ENCODE peak calls at places on chromosomes 1 and 21, in ten cellular contexts. D is NCI-H1105; U is fibroblast of lung; Z is ELF-1; M is NCI-H748 treated with DMSO at 0.1 percent for 48 hours; Q is RPMI7951; K is WTC11; A is glomerular endothelial cell; Y is breast epithelium; O is activated naive CD4-positive, alpha-beta T cell treated with anti-CD3 and anti-CD28 coated beads, Interleukin-2, amount 10 ng/mL, durations not matched to agents 7 days and 5 days. F is an unnamed sample.
A peak's percentile ranks its signal among the peaks of the same experiment; 100 is the strongest.

GRCh38 chr21:39377444-39378050 is 28.7 kb upstream of the HMGN1 start:
- DNase-seq in D (no peak), U (peak; percentile 7), Z (peak; percentile 38), M (peak; percentile 2), Q (no peak), K (no peak), A (no peak), Y (no peak), O (no peak), F (peak; percentile 12)

GRCh38 chr1:40041466-40041838 is 923 bp downstream of the CAP1 start:
- DNase-seq in D (no peak), U (no peak), Z (no peak), M (no peak), Q (no peak), K (no peak), A (no peak), Y (no peak), O (no peak), F (no peak)

GRCh38 chr21:43322805-43323204 is 104.1 kb downstream of the SIK1 start:
- DNase-seq in D (no peak), U (no peak), Z (no peak), M (no peak), Q (no peak), K (no peak), A (no peak), Y (no peak), O (peak; percentile 31), F (no peak)

GRCh38 chr1:71526824-71527223 is 446.0 kb upstream of the ZRANB2 start:
- DNase-seq in D (no peak), U (no peak), Z (no peak), M (no peak), Q (no peak), K (no peak), A (no peak), Y (no peak), O (no peak), F (no peak)

GRCh38 chr21:20253261-20253660 is 744.9 kb upstream of the NCAM2 start:
- DNase-seq in D (no peak), U (no peak), Z (no peak), M (no peak), Q (no peak), K (no peak), A (no peak), Y (no peak), O (no peak), F (no peak)

GRCh38 chr21:41766883-41767605 is at the start of gene RIPK4:
- DNase-seq in D (peak; percentile 87), U (peak; percentile 36), Z (peak; percentile 69), M (peak; percentile 67), Q (peak; percentile 84), K (peak; percentile 90), A (no peak), Y (peak; percentile 91), O (peak; percentile 73), F (peak; percentile 85)

GRCh38 chr1:19466112-19466561 is 19.2 kb downstream of the CAPZB start:
- DNase-seq in D (no peak), U (no peak), Z (no peak), M (no peak), Q (no peak), K (no peak), A (no peak), Y (no peak), O (no peak), F (no peak)

GRCh38 chr1:205963352-205963751 is 20.1 kb upstream of the SLC26A9 start:
- DNase-seq in D (no peak), U (peak; percentile 89), Z (no peak), M (no peak), Q (peak; percentile 92), K (no peak), A (no peak), Y (no peak), O (no peak), F (no peak)

GRCh38 chr21:22791376-22791775 is 1793.2 kb downstream of the NCAM2 start:
- DNase-seq in D (peak; percentile 96), U (no peak), Z (no peak), M (peak; percentile 46), Q (no peak), K (no peak), A (no peak), Y (no peak), O (no peak), F (peak; percentile 80)

GRCh38 chr1:76510672-76511071 is 356.6 kb upstream of the ST6GALNAC5 start:
- DNase-seq in D (no peak), U (no peak), Z (no peak), M (no peak), Q (no peak), K (no peak), A (no peak), Y (no peak), O (no peak), F (no peak)

GRCh38 chr1:24191860-24192259 is 4.8 kb upstream of the IFNLR1 start:
- DNase-seq in D (no peak), U (peak; percentile 68), Z (no peak), M (no peak), Q (peak; percentile 93), K (no peak), A (no peak), Y (no peak), O (peak; percentile 54), F (no peak)

F was measured in NCI-H1417.